ENCODE peak calls at places on chromosome 18, in five cellular contexts. L, M, T, S and I are unnamed samples.

GRCh38 chr18:24633121-24633520 is 172.7 kb downstream of the HRH4 start:
- DNase-seq in L (no peak), M (no peak), T (no peak), S (no peak), I (peak)

GRCh38 chr18:63936156-63936931 is 12.8 kb upstream of the HMSD start:
- DNase-seq in L (peak), M (peak), T (peak), S (peak), I (peak)

GRCh38 chr18:54506516-54507261 is 84.4 kb upstream of the DYNAP start:
- DNase-seq in L (no peak), M (no peak), T (no peak), S (no peak), I (no peak)

GRCh38 chr18:75213610-75214009 is 3.0 kb downstream of the TSHZ1 start:
- DNase-seq in L (no peak), M (no peak), T (no peak), S (no peak), I (peak)

GRCh38 chr18:79780547-79780946 is 17.2 kb upstream of the KCNG2 start:
- DNase-seq in L (no peak), M (no peak), T (no peak), S (no peak), I (no peak)

GRCh38 chr18:36709315-36709714 is 119.5 kb downstream of the TPGS2 start:
- DNase-seq in L (no peak), M (no peak), T (no peak), S (no peak), I (no peak)

GRCh38 chr18:7958081-7958896 is 391.2 kb downstream of the PTPRM start:
- DNase-seq in L (no peak), M (no peak), T (no peak), S (no peak), I (peak)

GRCh38 chr18:66141716-66142115 is 390.9 kb downstream of the CDH7 start:
- DNase-seq in L (no peak), M (no peak), T (no peak), S (no peak), I (no peak)

GRCh38 chr18:74456409-74457042 is 582 bp downstream of the DIPK1C start:
- DNase-seq in L (no peak), M (peak), T (no peak), S (no peak), I (peak)